ENCODE peak calls at places on chromosomes 11 and 22, in six cellular contexts. One of them, this sample, is unnamed.

GRCh38 chr11:18235394-18235926 is 1.1 kb downstream of the SAA4 start:
- DNase-seq in BJ: no peak
- DNase-seq in IMR-90: no peak
- DNase-seq in heart right ventricle: no peak
- DNase-seq in ovary: no peak
- DNase-seq in skeletal muscle cell: no peak
- DNase-seq in this sample: no peak

GRCh38 chr11:120302001-120302805 is 22.9 kb upstream of the TLCD5 start:
- DNase-seq in skeletal muscle cell: no peak
- DNase-seq in IMR-90: no peak
- DNase-seq in ovary: no peak
- DNase-seq in BJ: no peak
- DNase-seq in heart right ventricle: no peak
- DNase-seq in this sample: no peak

GRCh38 chr11:121389651-121390050 is 62.5 kb upstream of the SORL1 start:
- DNase-seq in heart right ventricle: peak
- DNase-seq in ovary: no peak
- DNase-seq in IMR-90: no peak
- DNase-seq in BJ: no peak
- DNase-seq in skeletal muscle cell: no peak
- DNase-seq in this sample: no peak

GRCh38 chr11:115580927-115581680 is 76.9 kb upstream of the CADM1 start:
- DNase-seq in BJ: peak
- DNase-seq in IMR-90: no peak
- DNase-seq in ovary: no peak
- DNase-seq in heart right ventricle: peak
- DNase-seq in skeletal muscle cell: no peak
- DNase-seq in this sample: no peak

GRCh38 chr11:3120071-3120792 is 44.9 kb downstream of the OSBPL5 start:
- DNase-seq in BJ: no peak
- DNase-seq in IMR-90: no peak
- DNase-seq in skeletal muscle cell: no peak
- DNase-seq in ovary: peak
- DNase-seq in heart right ventricle: no peak
- DNase-seq in this sample: no peak

GRCh38 chr11:69691449-69691848 is 12.4 kb downstream of the FGF19 start:
- DNase-seq in BJ: no peak
- DNase-seq in ovary: no peak
- DNase-seq in skeletal muscle cell: no peak
- DNase-seq in IMR-90: peak
- DNase-seq in heart right ventricle: no peak
- DNase-seq in this sample: no peak

GRCh38 chr11:107791343-107792048 is 67.1 kb downstream of the SLC35F2 start:
- DNase-seq in skeletal muscle cell: no peak
- DNase-seq in heart right ventricle: no peak
- DNase-seq in ovary: no peak
- DNase-seq in BJ: no peak
- DNase-seq in IMR-90: no peak
- DNase-seq in this sample: no peak

GRCh38 chr11:33452806-33453205 is 195.6 kb downstream of the HIPK3 start:
- DNase-seq in ovary: no peak
- DNase-seq in skeletal muscle cell: peak
- DNase-seq in BJ: peak
- DNase-seq in heart right ventricle: no peak
- DNase-seq in IMR-90: peak
- DNase-seq in this sample: peak

GRCh38 chr11:11984563-11984962 is 23.9 kb downstream of the DKK3 start:
- DNase-seq in ovary: no peak
- DNase-seq in BJ: no peak
- DNase-seq in IMR-90: no peak
- DNase-seq in skeletal muscle cell: no peak
- DNase-seq in heart right ventricle: no peak
- DNase-seq in this sample: no peak

GRCh38 chr11:60761436-60762190 is 4.9 kb downstream of the MS4A15 start:
- DNase-seq in skeletal muscle cell: no peak
- DNase-seq in BJ: no peak
- DNase-seq in IMR-90: no peak
- DNase-seq in heart right ventricle: no peak
- DNase-seq in ovary: no peak
- DNase-seq in this sample: no peak

GRCh38 chr11:67118059-67118766 is 850 bp upstream of the KDM2A start:
- DNase-seq in ovary: no peak
- DNase-seq in IMR-90: no peak
- DNase-seq in BJ: no peak
- DNase-seq in skeletal muscle cell: no peak
- DNase-seq in heart right ventricle: peak
- DNase-seq in this sample: no peak

GRCh38 chr11:11770921-11771484 is 70.8 kb upstream of the USP47 start:
- DNase-seq in heart right ventricle: no peak
- DNase-seq in IMR-90: no peak
- DNase-seq in skeletal muscle cell: no peak
- DNase-seq in ovary: no peak
- DNase-seq in BJ: no peak
- DNase-seq in this sample: no peak

GRCh38 chr11:31822604-31823371 is 11.7 kb upstream of the PAX6 start:
- DNase-seq in skeletal muscle cell: no peak
- DNase-seq in heart right ventricle: no peak
- DNase-seq in BJ: no peak
- DNase-seq in ovary: no peak
- DNase-seq in IMR-90: no peak
- DNase-seq in this sample: no peak

GRCh38 chr11:64641596-64642417 is 50.8 kb downstream of the SLC22A12 start:
- DNase-seq in IMR-90: no peak
- DNase-seq in BJ: no peak
- DNase-seq in ovary: no peak
- DNase-seq in heart right ventricle: no peak
- DNase-seq in skeletal muscle cell: no peak
- DNase-seq in this sample: no peak

GRCh38 chr11:115759622-115760527 is 255.7 kb upstream of the CADM1 start:
- DNase-seq in heart right ventricle: peak
- DNase-seq in BJ: no peak
- DNase-seq in IMR-90: no peak
- DNase-seq in skeletal muscle cell: no peak
- DNase-seq in ovary: peak
- DNase-seq in this sample: no peak

GRCh38 chr11:82701847-82702520 is 31.7 kb downstream of the FAM181B start:
- DNase-seq in IMR-90: peak
- DNase-seq in BJ: no peak
- DNase-seq in heart right ventricle: no peak
- DNase-seq in ovary: no peak
- DNase-seq in skeletal muscle cell: peak
- DNase-seq in this sample: no peak

GRCh38 chr11:122808494-122808893 is 29.8 kb upstream of the CRTAM start:
- DNase-seq in skeletal muscle cell: peak
- DNase-seq in heart right ventricle: peak
- DNase-seq in BJ: no peak
- DNase-seq in IMR-90: peak
- DNase-seq in ovary: no peak
- DNase-seq in this sample: no peak

GRCh38 chr11:96219981-96220623 is 122.9 kb downstream of the MAML2 start:
- DNase-seq in IMR-90: peak
- DNase-seq in BJ: no peak
- DNase-seq in ovary: no peak
- DNase-seq in skeletal muscle cell: no peak
- DNase-seq in heart right ventricle: peak
- DNase-seq in this sample: no peak

GRCh38 chr22:30221121-30221992 is 25.2 kb downstream of the LIF start:
- DNase-seq in BJ: no peak
- DNase-seq in skeletal muscle cell: no peak
- DNase-seq in IMR-90: no peak
- DNase-seq in heart right ventricle: no peak
- DNase-seq in ovary: no peak
- DNase-seq in this sample: no peak

GRCh38 chr11:73004088-73004487 is 138.0 kb downstream of the FCHSD2 start:
- DNase-seq in BJ: no peak
- DNase-seq in heart right ventricle: no peak
- DNase-seq in skeletal muscle cell: no peak
- DNase-seq in ovary: no peak
- DNase-seq in IMR-90: no peak
- DNase-seq in this sample: no peak

GRCh38 chr11:62445314-62445740 is 26.5 kb downstream of the SCGB1A1 start:
- DNase-seq in ovary: peak
- DNase-seq in skeletal muscle cell: no peak
- DNase-seq in BJ: no peak
- DNase-seq in heart right ventricle: peak
- DNase-seq in IMR-90: peak
- DNase-seq in this sample: no peak

GRCh38 chr11:85620243-85620642 is 6.9 kb downstream of the DLG2 start:
- DNase-seq in BJ: no peak
- DNase-seq in ovary: no peak
- DNase-seq in IMR-90: no peak
- DNase-seq in heart right ventricle: no peak
- DNase-seq in skeletal muscle cell: no peak
- DNase-seq in this sample: no peak

GRCh38 chr11:23520226-23520960 is 660.1 kb upstream of the CCDC179 start:
- DNase-seq in BJ: no peak
- DNase-seq in IMR-90: no peak
- DNase-seq in skeletal muscle cell: no peak
- DNase-seq in heart right ventricle: no peak
- DNase-seq in ovary: no peak
- DNase-seq in this sample: no peak

GRCh38 chr11:42770444-42771065 is 541.2 kb upstream of the API5 start:
- DNase-seq in BJ: no peak
- DNase-seq in heart right ventricle: no peak
- DNase-seq in ovary: no peak
- DNase-seq in skeletal muscle cell: no peak
- DNase-seq in IMR-90: no peak
- DNase-seq in this sample: no peak

GRCh38 chr11:20364412-20364792 is 888 bp downstream of the HTATIP2 start:
- DNase-seq in skeletal muscle cell: no peak
- DNase-seq in IMR-90: no peak
- DNase-seq in heart right ventricle: no peak
- DNase-seq in BJ: no peak
- DNase-seq in ovary: peak
- DNase-seq in this sample: no peak

GRCh38 chr11:130666781-130667251 is 218.4 kb downstream of the ADAMTS15 start:
- DNase-seq in IMR-90: peak
- DNase-seq in heart right ventricle: no peak
- DNase-seq in BJ: no peak
- DNase-seq in ovary: no peak
- DNase-seq in skeletal muscle cell: no peak
- DNase-seq in this sample: no peak

GRCh38 chr11:70437111-70437784 is 38.9 kb downstream of the CTTN start:
- DNase-seq in ovary: no peak
- DNase-seq in IMR-90: no peak
- DNase-seq in heart right ventricle: no peak
- DNase-seq in BJ: no peak
- DNase-seq in skeletal muscle cell: no peak
- DNase-seq in this sample: no peak

GRCh38 chr22:41508770-41509170 is 35.5 kb downstream of the POLR3H start:
- DNase-seq in skeletal muscle cell: no peak
- DNase-seq in IMR-90: no peak
- DNase-seq in heart right ventricle: peak
- DNase-seq in ovary: no peak
- DNase-seq in BJ: no peak
- DNase-seq in this sample: no peak

GRCh38 chr22:49306632-49306975 is 521.1 kb downstream of the BRD1 start:
- DNase-seq in IMR-90: no peak
- DNase-seq in ovary: no peak
- DNase-seq in skeletal muscle cell: no peak
- DNase-seq in heart right ventricle: no peak
- DNase-seq in BJ: no peak
- DNase-seq in this sample: no peak

GRCh38 chr11:75277211-75277805 is 36.7 kb downstream of the TPBGL start:
- DNase-seq in heart right ventricle: no peak
- DNase-seq in skeletal muscle cell: no peak
- DNase-seq in ovary: peak
- DNase-seq in BJ: no peak
- DNase-seq in IMR-90: no peak
- DNase-seq in this sample: no peak

GRCh38 chr11:118114266-118114665 is 27.5 kb upstream of the SMIM35 start:
- DNase-seq in ovary: no peak
- DNase-seq in IMR-90: no peak
- DNase-seq in heart right ventricle: no peak
- DNase-seq in skeletal muscle cell: no peak
- DNase-seq in BJ: no peak
- DNase-seq in this sample: no peak

GRCh38 chr11:1978865-1979473 is 18.7 kb downstream of the H19 start:
- DNase-seq in BJ: no peak
- DNase-seq in ovary: no peak
- DNase-seq in heart right ventricle: no peak
- DNase-seq in skeletal muscle cell: no peak
- DNase-seq in IMR-90: no peak
- DNase-seq in this sample: no peak

DNA sequence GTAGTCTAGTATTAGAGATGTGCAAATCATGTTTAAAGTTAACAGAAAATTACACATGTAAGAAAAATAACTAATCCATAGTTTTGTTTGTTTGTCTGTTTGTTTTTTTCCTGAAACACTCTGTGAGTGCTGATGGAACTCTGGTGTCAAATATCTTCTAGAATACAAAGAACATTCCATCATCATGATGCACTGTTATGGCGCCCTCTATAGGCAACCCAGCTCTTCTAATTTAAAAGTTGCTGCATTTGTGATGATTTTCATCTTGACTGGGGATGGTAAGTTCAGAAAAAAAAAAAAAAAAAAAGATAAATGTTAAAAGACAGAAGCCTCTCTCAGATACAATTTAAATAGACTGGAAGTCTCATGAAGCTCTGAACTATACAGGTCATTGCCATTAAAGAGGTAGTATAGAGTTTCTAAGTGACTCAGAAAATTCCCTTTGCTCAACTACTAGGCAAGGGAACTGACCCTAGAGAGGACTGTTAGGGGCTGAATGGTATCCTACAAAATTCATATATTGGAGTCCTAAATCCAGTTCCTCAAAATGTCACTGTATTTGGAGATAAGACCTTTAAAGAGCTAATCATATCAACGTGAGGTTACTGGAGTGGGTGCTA is 597.2 kb upstream of the ANO3 start:
- DNase-seq in BJ: no peak
- DNase-seq in skeletal muscle cell: peak
- DNase-seq in heart right ventricle: no peak
- DNase-seq in IMR-90: peak
- DNase-seq in ovary: no peak
- DNase-seq in this sample: peak
- H3K4me3 ChIP-seq in BJ: no peak
- H3K4me3 ChIP-seq in skeletal muscle cell: no peak
- H3K4me3 ChIP-seq in heart right ventricle: no peak
- H3K4me3 ChIP-seq in IMR-90: no peak
- H3K4me3 ChIP-seq in ovary: no peak
- H3K4me3 ChIP-seq in this sample: no peak

GRCh38 chr11:266676-267439 is 11.3 kb upstream of the NLRP6 start:
- DNase-seq in heart right ventricle: no peak
- DNase-seq in skeletal muscle cell: no peak
- DNase-seq in IMR-90: no peak
- DNase-seq in BJ: no peak
- DNase-seq in ovary: no peak
- DNase-seq in this sample: no peak
- H3K4me3 ChIP-seq in heart right ventricle: no peak
- H3K4me3 ChIP-seq in skeletal muscle cell: no peak
- H3K4me3 ChIP-seq in IMR-90: no peak
- H3K4me3 ChIP-seq in BJ: no peak
- H3K4me3 ChIP-seq in ovary: no peak
- H3K4me3 ChIP-seq in this sample: no peak

GRCh38 chr22:36252754-36253522 is at the start of gene APOL1:
- DNase-seq in skeletal muscle cell: no peak
- DNase-seq in IMR-90: peak
- DNase-seq in heart right ventricle: peak
- DNase-seq in ovary: peak
- DNase-seq in BJ: no peak
- DNase-seq in this sample: no peak
- H3K4me3 ChIP-seq in skeletal muscle cell: peak
- H3K4me3 ChIP-seq in IMR-90: peak
- H3K4me3 ChIP-seq in heart right ventricle: peak
- H3K4me3 ChIP-seq in ovary: peak
- H3K4me3 ChIP-seq in BJ: peak
- H3K4me3 ChIP-seq in this sample: peak

GRCh38 chr22:27833803-27834202 is 32.2 kb upstream of the MN1 start:
- DNase-seq in skeletal muscle cell: no peak
- DNase-seq in BJ: no peak
- DNase-seq in heart right ventricle: no peak
- DNase-seq in IMR-90: no peak
- DNase-seq in ovary: no peak
- DNase-seq in this sample: no peak
- H3K4me3 ChIP-seq in skeletal muscle cell: no peak
- H3K4me3 ChIP-seq in BJ: no peak
- H3K4me3 ChIP-seq in heart right ventricle: no peak
- H3K4me3 ChIP-seq in IMR-90: no peak
- H3K4me3 ChIP-seq in ovary: no peak
- H3K4me3 ChIP-seq in this sample: no peak